ENCODE peak calls at places on chromosomes 11 and 22, in six cellular contexts. One of them, this sample, is unnamed.

GRCh38 chr11:11349870-11350325 is 3.2 kb downstream of the CSNK2A3 start:
- DNase-seq in CD4-positive, alpha-beta T cell: no peak
- DNase-seq in lower leg skin: no peak
- DNase-seq in B cell: no peak
- DNase-seq in K562: no peak
- DNase-seq in nephron progenitor cell: no peak
- DNase-seq in this sample: no peak

GRCh38 chr22:39567135-39567946 is 3.2 kb upstream of the CACNA1I start:
- DNase-seq in CD4-positive, alpha-beta T cell: peak; percentile 40
- DNase-seq in lower leg skin: no peak
- DNase-seq in B cell: no peak
- DNase-seq in K562: no peak
- DNase-seq in nephron progenitor cell: no peak
- DNase-seq in this sample: no peak

GRCh38 chr22:29689201-29689871 is 30.5 kb upstream of the CABP7 start:
- DNase-seq in CD4-positive, alpha-beta T cell: no peak
- DNase-seq in lower leg skin: no peak
- DNase-seq in B cell: no peak
- DNase-seq in K562: no peak
- DNase-seq in nephron progenitor cell: no peak
- DNase-seq in this sample: no peak

GRCh38 chr11:92340839-92341238 is 116.2 kb downstream of the FAT3 start:
- DNase-seq in CD4-positive, alpha-beta T cell: no peak
- DNase-seq in lower leg skin: no peak
- DNase-seq in B cell: no peak
- DNase-seq in K562: peak; percentile 7
- DNase-seq in nephron progenitor cell: no peak
- DNase-seq in this sample: no peak

GRCh38 chr11:44978961-44979331 is 28.3 kb upstream of the TP53I11 start:
- DNase-seq in CD4-positive, alpha-beta T cell: no peak
- DNase-seq in lower leg skin: no peak
- DNase-seq in B cell: no peak
- DNase-seq in K562: no peak
- DNase-seq in nephron progenitor cell: no peak
- DNase-seq in this sample: no peak

GRCh38 chr22:22045576-22046335 is 63.2 kb upstream of the TOP3B start:
- DNase-seq in CD4-positive, alpha-beta T cell: no peak
- DNase-seq in lower leg skin: no peak
- DNase-seq in B cell: no peak
- DNase-seq in K562: no peak
- DNase-seq in nephron progenitor cell: no peak
- DNase-seq in this sample: no peak

GRCh38 chr11:122202161-122202950 is 86.3 kb upstream of the BLID start:
- DNase-seq in CD4-positive, alpha-beta T cell: no peak
- DNase-seq in lower leg skin: no peak
- DNase-seq in B cell: no peak
- DNase-seq in K562: no peak
- DNase-seq in nephron progenitor cell: peak; percentile 25
- DNase-seq in this sample: no peak

GRCh38 chr11:57761301-57762234 is at the start of gene CTNND1:
- DNase-seq in CD4-positive, alpha-beta T cell: no peak
- DNase-seq in lower leg skin: peak; percentile 96
- DNase-seq in B cell: no peak
- DNase-seq in K562: peak; percentile 99
- DNase-seq in nephron progenitor cell: peak; percentile 66
- DNase-seq in this sample: no peak

GRCh38 chr11:6927030-6927617 is 898 bp downstream of the ZNF215 start:
- DNase-seq in CD4-positive, alpha-beta T cell: no peak
- DNase-seq in lower leg skin: no peak
- DNase-seq in B cell: peak; percentile 46
- DNase-seq in K562: no peak
- DNase-seq in nephron progenitor cell: no peak
- DNase-seq in this sample: no peak

GRCh38 chr11:12048936-12049790 is 40.7 kb upstream of the DKK3 start:
- DNase-seq in CD4-positive, alpha-beta T cell: no peak
- DNase-seq in lower leg skin: peak; percentile 74
- DNase-seq in B cell: no peak
- DNase-seq in K562: no peak
- DNase-seq in nephron progenitor cell: no peak
- DNase-seq in this sample: no peak

GRCh38 chr11:20025331-20025840 is 134.9 kb downstream of the DBX1 start:
- DNase-seq in CD4-positive, alpha-beta T cell: no peak
- DNase-seq in lower leg skin: no peak
- DNase-seq in B cell: no peak
- DNase-seq in K562: no peak
- DNase-seq in nephron progenitor cell: no peak
- DNase-seq in this sample: no peak

GRCh38 chr11:66651011-66651410 is 12.5 kb downstream of the RBM4 start:
- DNase-seq in CD4-positive, alpha-beta T cell: no peak
- DNase-seq in lower leg skin: no peak
- DNase-seq in B cell: no peak
- DNase-seq in K562: no peak
- DNase-seq in nephron progenitor cell: no peak
- DNase-seq in this sample: no peak

GRCh38 chr22:37925767-37926166 is 19.7 kb downstream of the MICALL1 start:
- DNase-seq in CD4-positive, alpha-beta T cell: no peak
- DNase-seq in lower leg skin: no peak
- DNase-seq in B cell: no peak
- DNase-seq in K562: no peak
- DNase-seq in nephron progenitor cell: no peak
- DNase-seq in this sample: no peak

GRCh38 chr22:37588540-37589215 is 8.8 kb upstream of the LGALS2 start:
- DNase-seq in CD4-positive, alpha-beta T cell: no peak
- DNase-seq in lower leg skin: no peak
- DNase-seq in B cell: no peak
- DNase-seq in K562: no peak
- DNase-seq in nephron progenitor cell: no peak
- DNase-seq in this sample: no peak

GRCh38 chr11:74672956-74673895 is 58.0 kb downstream of the CHRDL2 start:
- DNase-seq in CD4-positive, alpha-beta T cell: no peak
- DNase-seq in lower leg skin: peak; percentile 83
- DNase-seq in B cell: no peak
- DNase-seq in K562: peak; percentile 55
- DNase-seq in nephron progenitor cell: no peak
- DNase-seq in this sample: no peak

GRCh38 chr11:78023426-78023825 is 350 bp upstream of the KCTD14 start:
- DNase-seq in CD4-positive, alpha-beta T cell: no peak
- DNase-seq in lower leg skin: no peak
- DNase-seq in B cell: no peak
- DNase-seq in K562: no peak
- DNase-seq in nephron progenitor cell: no peak
- DNase-seq in this sample: no peak

GRCh38 chr11:8342821-8343681 is 79.4 kb upstream of the LMO1 start:
- DNase-seq in CD4-positive, alpha-beta T cell: no peak
- DNase-seq in lower leg skin: no peak
- DNase-seq in B cell: peak; percentile 64
- DNase-seq in K562: no peak
- DNase-seq in nephron progenitor cell: no peak
- DNase-seq in this sample: no peak

GRCh38 chr11:8247312-8247711 is 16.4 kb downstream of the LMO1 start:
- DNase-seq in CD4-positive, alpha-beta T cell: no peak
- DNase-seq in lower leg skin: no peak
- DNase-seq in B cell: no peak
- DNase-seq in K562: peak; percentile 42
- DNase-seq in nephron progenitor cell: no peak
- DNase-seq in this sample: no peak

GRCh38 chr11:76690736-76691135 is 20.2 kb upstream of the LRRC32 start:
- DNase-seq in CD4-positive, alpha-beta T cell: no peak
- DNase-seq in lower leg skin: no peak
- DNase-seq in B cell: no peak
- DNase-seq in K562: no peak
- DNase-seq in nephron progenitor cell: no peak
- DNase-seq in this sample: no peak

DNA sequence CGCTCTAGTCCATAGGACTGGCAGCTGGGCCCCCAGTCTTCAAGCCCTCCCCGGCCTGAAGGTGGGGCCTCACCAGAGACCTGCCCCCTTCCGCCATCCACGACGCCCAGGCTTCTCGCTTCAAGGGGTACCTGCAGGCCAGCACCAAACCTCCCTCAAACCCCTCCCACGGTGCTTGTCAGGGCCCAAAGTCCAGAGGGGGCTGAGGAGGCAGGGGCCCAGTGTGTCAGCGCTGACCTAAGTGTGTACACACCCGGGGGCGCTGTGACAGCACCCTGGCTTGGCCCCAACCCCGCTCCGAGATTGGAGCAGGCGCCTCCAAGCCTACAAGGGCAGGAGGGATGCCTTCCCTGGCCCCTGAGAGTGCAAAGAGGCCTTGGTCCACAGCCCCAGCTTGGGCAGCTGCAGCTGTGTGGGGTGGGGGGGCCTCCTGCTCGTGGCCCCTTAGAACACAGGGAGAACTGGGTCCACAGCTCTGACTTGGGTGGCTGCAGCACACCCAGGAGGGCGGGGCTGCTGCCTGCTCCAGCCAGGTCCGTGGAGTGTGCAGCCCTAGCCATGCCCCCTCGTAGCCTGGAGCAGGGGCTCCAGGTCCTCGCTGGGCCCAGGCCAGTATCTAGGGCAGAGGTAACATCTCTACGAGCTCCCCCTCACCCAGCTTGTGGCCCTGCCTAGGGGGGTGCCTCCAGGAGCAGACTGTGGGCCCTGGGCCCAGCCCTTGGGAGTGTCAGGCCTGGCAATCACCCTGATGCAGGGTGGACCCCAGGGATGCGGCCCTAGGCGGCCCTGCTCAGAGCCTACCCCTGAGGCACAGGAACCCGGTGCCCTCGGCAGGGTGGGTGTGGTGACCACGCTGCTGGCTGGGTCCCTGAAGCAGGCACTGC is 4.9 kb downstream of the SBF2 start:
- DNase-seq in CD4-positive, alpha-beta T cell: no peak
- DNase-seq in lower leg skin: no peak
- DNase-seq in B cell: no peak
- DNase-seq in K562: no peak
- DNase-seq in nephron progenitor cell: no peak
- DNase-seq in this sample: no peak
- TF ChIP-seq CTCF in CD4-positive, alpha-beta T cell: no peak
- TF ChIP-seq CTCF in lower leg skin: no peak
- TF ChIP-seq CTCF in B cell: no peak
- TF ChIP-seq CTCF in K562: no peak
- TF ChIP-seq CTCF in nephron progenitor cell: no peak
- TF ChIP-seq CTCF in this sample: no peak

GRCh38 chr11:36818410-36818809 is 220.4 kb upstream of the RAG2 start:
- DNase-seq in CD4-positive, alpha-beta T cell: no peak
- DNase-seq in lower leg skin: no peak
- DNase-seq in B cell: no peak
- DNase-seq in K562: peak; percentile 11
- DNase-seq in nephron progenitor cell: peak; percentile 14
- DNase-seq in this sample: no peak
- TF ChIP-seq CTCF in CD4-positive, alpha-beta T cell: no peak
- TF ChIP-seq CTCF in lower leg skin: no peak
- TF ChIP-seq CTCF in B cell: no peak
- TF ChIP-seq CTCF in K562: no peak
- TF ChIP-seq CTCF in nephron progenitor cell: peak; percentile 34
- TF ChIP-seq CTCF in this sample: no peak

GRCh38 chr11:131412061-131412460 is 41.6 kb downstream of the NTM start:
- DNase-seq in CD4-positive, alpha-beta T cell: no peak
- DNase-seq in lower leg skin: no peak
- DNase-seq in B cell: no peak
- DNase-seq in K562: no peak
- DNase-seq in nephron progenitor cell: no peak
- DNase-seq in this sample: no peak

GRCh38 chr11:131404010-131404409 is 33.6 kb downstream of the NTM start:
- DNase-seq in CD4-positive, alpha-beta T cell: no peak
- DNase-seq in lower leg skin: no peak
- DNase-seq in B cell: no peak
- DNase-seq in K562: no peak
- DNase-seq in nephron progenitor cell: no peak
- DNase-seq in this sample: no peak

GRCh38 chr11:131409307-131409706 is 38.9 kb downstream of the NTM start:
- DNase-seq in CD4-positive, alpha-beta T cell: no peak
- DNase-seq in lower leg skin: no peak
- DNase-seq in B cell: no peak
- DNase-seq in K562: no peak
- DNase-seq in nephron progenitor cell: no peak
- DNase-seq in this sample: no peak

GRCh38 chr11:131413217-131413616 is 42.8 kb downstream of the NTM start:
- DNase-seq in CD4-positive, alpha-beta T cell: no peak
- DNase-seq in lower leg skin: no peak
- DNase-seq in B cell: no peak
- DNase-seq in K562: no peak
- DNase-seq in nephron progenitor cell: no peak
- DNase-seq in this sample: no peak

DNA sequence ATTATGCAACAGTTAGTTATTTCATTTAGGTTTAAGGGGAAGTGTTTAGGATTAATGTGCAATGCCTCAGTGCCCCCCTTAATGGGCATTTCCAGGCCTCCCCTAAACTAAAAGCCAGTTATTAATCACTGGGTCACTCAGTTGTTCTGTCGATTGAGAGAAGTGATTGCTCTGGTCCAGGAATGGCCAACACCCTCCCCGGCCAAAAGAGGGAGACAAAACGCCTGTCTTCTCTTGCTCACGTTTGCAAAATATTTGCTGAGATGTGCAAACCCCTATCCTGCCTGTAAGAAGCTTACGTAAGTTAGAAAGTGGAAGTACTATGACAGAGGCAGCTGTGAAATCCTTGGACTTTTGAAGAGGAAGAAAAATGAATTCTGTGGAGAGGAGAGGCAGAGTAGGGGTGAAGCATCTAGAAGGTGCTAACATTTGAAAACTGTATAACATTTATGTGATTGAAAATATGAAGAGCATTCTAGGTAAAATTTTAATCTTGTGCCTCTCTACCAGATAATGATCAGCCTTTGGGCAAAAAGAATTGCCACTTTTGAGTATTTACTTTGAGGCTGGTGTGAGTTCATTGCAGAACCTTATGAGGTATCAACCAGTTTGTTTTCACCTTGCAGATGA is 37.7 kb downstream of the NTM start:
- DNase-seq in CD4-positive, alpha-beta T cell: no peak
- DNase-seq in lower leg skin: no peak
- DNase-seq in B cell: no peak
- DNase-seq in K562: peak; percentile 18
- DNase-seq in nephron progenitor cell: peak; percentile 59
- DNase-seq in this sample: no peak
- TF ChIP-seq CTCF in CD4-positive, alpha-beta T cell: no peak
- TF ChIP-seq CTCF in lower leg skin: no peak
- TF ChIP-seq CTCF in B cell: no peak
- TF ChIP-seq CTCF in K562: peak; percentile 42
- TF ChIP-seq CTCF in nephron progenitor cell: peak; percentile 70
- TF ChIP-seq CTCF in this sample: no peak

GRCh38 chr11:4191031-4191571 is 96.5 kb downstream of the RRM1 start:
- DNase-seq in CD4-positive, alpha-beta T cell: no peak
- DNase-seq in lower leg skin: no peak
- DNase-seq in B cell: no peak
- DNase-seq in K562: no peak
- DNase-seq in nephron progenitor cell: no peak
- DNase-seq in this sample: no peak

GRCh38 chr11:4186464-4187054 is 92.0 kb downstream of the RRM1 start:
- DNase-seq in CD4-positive, alpha-beta T cell: no peak
- DNase-seq in lower leg skin: no peak
- DNase-seq in B cell: no peak
- DNase-seq in K562: no peak
- DNase-seq in nephron progenitor cell: no peak
- DNase-seq in this sample: no peak

GRCh38 chr11:4187055-4187988 is 92.7 kb downstream of the RRM1 start:
- DNase-seq in CD4-positive, alpha-beta T cell: peak; percentile 84
- DNase-seq in lower leg skin: peak; percentile 98
- DNase-seq in B cell: peak; percentile 76
- DNase-seq in K562: peak; percentile 87
- DNase-seq in nephron progenitor cell: peak; percentile 96
- DNase-seq in this sample: peak; percentile 87

GRCh38 chr11:4190098-4190497 is 95.5 kb downstream of the RRM1 start:
- DNase-seq in CD4-positive, alpha-beta T cell: no peak
- DNase-seq in lower leg skin: no peak
- DNase-seq in B cell: no peak
- DNase-seq in K562: no peak
- DNase-seq in nephron progenitor cell: no peak
- DNase-seq in this sample: no peak

GRCh38 chr11:4190519-4190918 is 95.9 kb downstream of the RRM1 start:
- DNase-seq in CD4-positive, alpha-beta T cell: no peak
- DNase-seq in lower leg skin: no peak
- DNase-seq in B cell: no peak
- DNase-seq in K562: no peak
- DNase-seq in nephron progenitor cell: no peak
- DNase-seq in this sample: no peak
- TF ChIP-seq CTCF in CD4-positive, alpha-beta T cell: no peak
- TF ChIP-seq CTCF in lower leg skin: no peak
- TF ChIP-seq CTCF in B cell: no peak
- TF ChIP-seq CTCF in K562: no peak
- TF ChIP-seq CTCF in nephron progenitor cell: no peak
- TF ChIP-seq CTCF in this sample: no peak

This sample was measured in natural killer cell.